ENCODE peak calls at places on chromosome 12, in six cellular contexts. L is fibroblast of pulmonary artery; I is activated naive CD8-positive, alpha-beta T cell treated with anti-CD3 and anti-CD28 coated beads, Interleukin-2, amount 50 U/mL, for 24 hours; K is stimulated activated CD8-positive, alpha-beta memory T cell treated with anti-CD3 and anti-CD28 coated beads, Interleukin-7, amount 100 ng/mL, for 24 hours; Y is EL; S is HT-29. R is an unnamed sample.

GRCh38 chr12:100908501-100908900 is 113.9 kb downstream of the ANO4 start:
- DNase-seq in L (peak; percentile 78), I (no peak), K (no peak), Y (peak; percentile 38), S (no peak), R (no peak)

GRCh38 chr12:88300931-88301330 is 158.8 kb downstream of the TMTC3 start:
- DNase-seq in L (no peak), I (no peak), K (no peak), Y (no peak), S (no peak), R (no peak)

GRCh38 chr12:75894965-75895754 is 136.4 kb downstream of the PHLDA1 start:
- DNase-seq in L (no peak), I (no peak), K (no peak), Y (no peak), S (no peak), R (no peak)

GRCh38 chr12:69157023-69157655 is 82.2 kb upstream of the CPSF6 start:
- DNase-seq in L (peak; percentile 87), I (peak; percentile 96), K (peak; percentile 90), Y (peak; percentile 82), S (peak; percentile 87), R (peak; percentile 81)

GRCh38 chr12:1179128-1179527 is 188.1 kb downstream of the ERC1 start:
- DNase-seq in L (no peak), I (no peak), K (no peak), Y (no peak), S (no peak), R (no peak)

GRCh38 chr12:22234561-22234960 is 99.9 kb downstream of the ST8SIA1 start:
- DNase-seq in L (peak; percentile 35), I (no peak), K (no peak), Y (peak; percentile 28), S (no peak), R (no peak)

GRCh38 chr12:109910969-109911348 is 10.9 kb downstream of the TCHP start:
- DNase-seq in L (peak; percentile 42), I (peak; percentile 36), K (no peak), Y (peak; percentile 21), S (peak; percentile 24), R (no peak)

GRCh38 chr12:111420494-111420893 is 14.8 kb downstream of the SH2B3 start:
- DNase-seq in L (no peak), I (no peak), K (no peak), Y (no peak), S (no peak), R (peak; percentile 3)

GRCh38 chr12:56413392-56413791 is 35.8 kb downstream of the TIMELESS start:
- DNase-seq in L (no peak), I (no peak), K (no peak), Y (no peak), S (no peak), R (no peak)

GRCh38 chr12:51421266-51421884 is 3.3 kb upstream of the SLC4A8 start:
- DNase-seq in L (peak; percentile 80), I (peak; percentile 48), K (no peak), Y (peak; percentile 76), S (peak; percentile 76), R (peak; percentile 61)

GRCh38 chr12:120472521-120472920 is 3.0 kb upstream of the SRSF9 start:
- DNase-seq in L (peak; percentile 18), I (no peak), K (no peak), Y (no peak), S (no peak), R (no peak)

GRCh38 chr12:65449400-65449799 is 170.9 kb downstream of the MSRB3 start:
- DNase-seq in L (peak; percentile 21), I (no peak), K (no peak), Y (peak; percentile 46), S (peak; percentile 36), R (no peak)